ENCODE peak calls at places on chromosome 2, in five cellular contexts. J, F, N, Q and E are unnamed samples.

GRCh38 chr2:182280128-182280527 is 146.7 kb downstream of the PDE1A start:
- DNase-seq in J (peak; percentile 69), F (no peak), N (no peak), Q (no peak), E (no peak)

GRCh38 chr2:1653956-1654695 is 90.2 kb downstream of the PXDN start:
- DNase-seq in J (peak; percentile 87), F (no peak), N (no peak), Q (no peak), E (no peak)

GRCh38 chr2:109719871-109720270 is 74.2 kb upstream of the RGPD5 start:
- DNase-seq in J (no peak), F (no peak), N (no peak), Q (no peak), E (no peak)

GRCh38 chr2:66794115-66794514 is 359.2 kb downstream of the MEIS1 start:
- DNase-seq in J (no peak), F (no peak), N (peak; percentile 70), Q (no peak), E (no peak)

GRCh38 chr2:150141241-150142001 is 346.0 kb downstream of the RND3 start:
- DNase-seq in J (peak; percentile 61), F (no peak), N (no peak), Q (no peak), E (no peak)

GRCh38 chr2:12856934-12857660 is 140.4 kb downstream of the TRIB2 start:
- DNase-seq in J (peak; percentile 75), F (no peak), N (no peak), Q (no peak), E (peak; percentile 27)

GRCh38 chr2:151334082-151334815 is 23.1 kb upstream of the TNFAIP6 start:
- DNase-seq in J (peak; percentile 94), F (no peak), N (no peak), Q (no peak), E (no peak)

GRCh38 chr2:36951574-36951973 is 14.8 kb downstream of the STRN start:
- DNase-seq in J (peak; percentile 59), F (no peak), N (no peak), Q (no peak), E (no peak)

GRCh38 chr2:62304429-62305417 is 108.8 kb downstream of the B3GNT2 start:
- DNase-seq in J (peak; percentile 73), F (peak; percentile 65), N (peak; percentile 95), Q (peak; percentile 32), E (peak; percentile 70)

GRCh38 chr2:239278941-239279365 is 121.9 kb downstream of the HDAC4 start:
- DNase-seq in J (no peak), F (no peak), N (no peak), Q (no peak), E (no peak)

GRCh38 chr2:38498039-38498438 is 104.7 kb downstream of the HNRNPLL start:
- DNase-seq in J (no peak), F (no peak), N (no peak), Q (no peak), E (no peak)

GRCh38 chr2:7007846-7008741 is 90.9 kb downstream of the RNF144A start:
- DNase-seq in J (no peak), F (peak; percentile 95), N (peak; percentile 99), Q (peak; percentile 89), E (no peak)

GRCh38 chr2:217617496-217618085 is 385.2 kb downstream of the TNS1 start:
- DNase-seq in J (peak; percentile 18), F (no peak), N (no peak), Q (no peak), E (no peak)

GRCh38 chr2:239265681-239266435 is 135.0 kb downstream of the HDAC4 start:
- DNase-seq in J (no peak), F (peak; percentile 58), N (peak; percentile 66), Q (no peak), E (no peak)

GRCh38 chr2:290090-290722 is 2.3 kb upstream of the ALKAL2 start:
- DNase-seq in J (peak; percentile 78), F (peak; percentile 83), N (peak; percentile 91), Q (peak; percentile 82), E (peak; percentile 30)

GRCh38 chr2:142825861-142826260 is 51.6 kb upstream of the KYNU start:
- DNase-seq in J (no peak), F (no peak), N (no peak), Q (no peak), E (no peak)

GRCh38 chr2:108219688-108220087 is 20.1 kb upstream of the SULT1C3 start:
- DNase-seq in J (no peak), F (no peak), N (no peak), Q (no peak), E (no peak)

GRCh38 chr2:133248264-133248663 is 320.0 kb downstream of the NCKAP5 start:
- DNase-seq in J (no peak), F (no peak), N (no peak), Q (no peak), E (no peak)

GRCh38 chr2:86035883-86036789 is 69.5 kb downstream of the POLR1A start:
- DNase-seq in J (peak; percentile 86), F (peak; percentile 91), N (peak; percentile 87), Q (peak; percentile 90), E (peak; percentile 88)

GRCh38 chr2:225112362-225113111 is 70.3 kb upstream of the DOCK10 start:
- DNase-seq in J (no peak), F (peak; percentile 42), N (no peak), Q (peak; percentile 16), E (no peak)

GRCh38 chr2:113169002-113169530 is 4.7 kb upstream of the PSD4 start:
- DNase-seq in J (no peak), F (no peak), N (peak; percentile 44), Q (no peak), E (peak; percentile 61)
- TF ChIP-seq CTCF in J (no peak), F (no peak), N (no peak), Q (no peak), E (no peak)

GRCh38 chr2:2826621-2827020 is 495.5 kb upstream of the MYT1L start:
- DNase-seq in J (no peak), F (no peak), N (peak; percentile 42), Q (no peak), E (no peak)
- H3K9me3 ChIP-seq in J (peaks cover 51% of the 10 kb centered on the region), F (no peaks in the 10 kb centered on the region), N (no peaks in the 10 kb centered on the region), Q (no peaks in the 10 kb centered on the region), E (no peaks in the 10 kb centered on the region)

DNA sequence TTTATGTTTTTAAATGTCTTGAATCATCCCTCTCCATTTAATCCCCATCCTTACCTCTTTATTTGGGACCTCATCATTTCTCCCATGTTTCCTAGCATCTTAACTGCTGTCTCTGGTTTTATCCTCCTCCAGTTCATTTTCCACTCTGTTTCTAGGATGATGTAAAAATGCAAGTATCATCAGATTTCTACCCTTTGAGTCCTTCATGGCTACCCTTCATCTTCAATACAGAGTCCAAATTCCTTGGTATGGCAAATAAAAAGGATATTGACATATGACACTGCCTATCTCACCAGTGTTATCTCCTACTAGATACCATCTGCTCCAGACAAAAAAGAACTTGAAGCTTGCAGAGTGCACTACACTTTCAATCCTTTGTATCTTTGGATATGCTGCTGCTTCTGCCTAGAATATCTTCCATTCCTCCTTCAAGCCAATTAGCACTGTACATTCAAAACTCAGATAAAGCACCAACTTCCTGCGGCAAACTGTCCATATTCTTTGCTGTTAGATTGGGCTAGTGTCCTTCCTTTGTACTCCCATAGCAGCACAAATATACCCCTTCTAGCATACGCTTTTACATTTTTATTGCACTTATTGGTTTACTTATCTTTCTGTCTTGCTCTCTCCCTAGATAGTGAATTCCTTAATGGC is 24.6 kb upstream of the TLK1 start:
- DNase-seq in J (no peak), F (no peak), N (no peak), Q (no peak), E (no peak)
- TF ChIP-seq CTCF in J (no peak), F (no peak), N (no peak), Q (no peak), E (no peak)

GRCh38 chr2:229243880-229244560 is 27.1 kb downstream of the PID1 start:
- DNase-seq in J (peak; percentile 22), F (no peak), N (no peak), Q (no peak), E (no peak)
- H3K9me3 ChIP-seq in J (peaks cover 2% of the 10 kb centered on the region), F (no peaks in the 10 kb centered on the region), N (no peaks in the 10 kb centered on the region), Q (no peaks in the 10 kb centered on the region), E (no peaks in the 10 kb centered on the region)

GRCh38 chr2:207341816-207342215 is 176.1 kb upstream of the KLF7 start:
- DNase-seq in J (no peak), F (no peak), N (no peak), Q (no peak), E (no peak)
- TF ChIP-seq CTCF in J (no peak), F (no peak), N (peak; percentile 12), Q (no peak), E (no peak)

DNA sequence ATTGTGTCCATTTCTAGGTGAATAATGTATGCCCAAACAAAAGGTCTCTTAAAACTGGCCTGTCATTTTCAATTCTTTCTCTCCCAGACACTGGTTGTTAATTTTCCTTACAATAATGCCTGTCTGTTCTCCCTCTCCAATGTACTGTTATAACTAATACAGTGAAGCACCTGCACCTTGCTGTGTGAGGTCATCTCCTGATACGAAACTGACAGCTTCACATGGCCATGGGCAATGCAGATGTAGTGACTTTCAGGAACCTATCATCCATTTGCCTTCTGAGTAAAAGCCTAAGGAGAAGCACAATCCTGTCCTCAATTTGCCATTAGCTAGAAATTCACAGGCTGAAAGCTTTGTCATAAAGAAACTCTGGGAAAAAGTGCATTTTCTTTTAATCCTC is 1030.2 kb downstream of the TDRD15 start:
- DNase-seq in J (no peak), F (no peak), N (no peak), Q (no peak), E (no peak)
- H3K9me3 ChIP-seq in J (peaks cover 11% of the 10 kb centered on the region), F (no peaks in the 10 kb centered on the region), N (no peaks in the 10 kb centered on the region), Q (no peaks in the 10 kb centered on the region), E (no peaks in the 10 kb centered on the region)